ENCODE peak calls at places on chromosomes 16 and 17, in five cellular contexts. C, R, A, Q and U are unnamed samples.

GRCh38 chr17:45363498-45363897 is 46.7 kb upstream of the MAP3K14 start:
- DNase-seq in C (peak), R (no peak), A (no peak), Q (no peak), U (no peak)

GRCh38 chr16:17050468-17050867 is 420.3 kb downstream of the XYLT1 start:
- DNase-seq in C (no peak), R (no peak), A (no peak), Q (no peak), U (no peak)

GRCh38 chr17:2064980-2065785 is 10.3 kb downstream of the HIC1 start:
- DNase-seq in C (no peak), R (no peak), A (peak), Q (peak), U (no peak)

GRCh38 chr17:75288784-75289121 is 480 bp downstream of the SLC25A19 start:
- DNase-seq in C (no peak), R (peak), A (no peak), Q (no peak), U (no peak)

GRCh38 chr16:71811261-71811803 is 2.7 kb upstream of the AP1G1 start:
- DNase-seq in C (no peak), R (no peak), A (peak), Q (peak), U (no peak)

GRCh38 chr16:57538235-57538711 is 1.9 kb upstream of the CCDC102A start:
- DNase-seq in C (peak), R (no peak), A (no peak), Q (no peak), U (no peak)

GRCh38 chr16:81004646-81005353 is 1.9 kb downstream of the CMC2 start:
- DNase-seq in C (no peak), R (peak), A (peak), Q (peak), U (no peak)

GRCh38 chr16:67847064-67847861 is at the start of gene CENPT:
- DNase-seq in C (no peak), R (peak), A (peak), Q (peak), U (no peak)

GRCh38 chr16:66315210-66315825 is 51.2 kb upstream of the CDH5 start:
- DNase-seq in C (no peak), R (peak), A (peak), Q (peak), U (peak)

GRCh38 chr17:79306688-79307323 is 232.2 kb downstream of the ENGASE start:
- DNase-seq in C (no peak), R (no peak), A (no peak), Q (no peak), U (no peak)

GRCh38 chr17:38465420-38466345 is 37.4 kb downstream of the ARHGAP23 start:
- DNase-seq in C (no peak), R (no peak), A (peak), Q (peak), U (no peak)

GRCh38 chr16:62050793-62051192 is 14.6 kb upstream of the CDH8 start:
- DNase-seq in C (no peak), R (no peak), A (no peak), Q (no peak), U (no peak)

GRCh38 chr17:4082136-4082924 is 60.5 kb downstream of the ZZEF1 start:
- DNase-seq in C (no peak), R (no peak), A (no peak), Q (no peak), U (no peak)

GRCh38 chr16:77376358-77376757 is 58.5 kb downstream of the ADAMTS18 start:
- DNase-seq in C (no peak), R (no peak), A (no peak), Q (no peak), U (no peak)

GRCh38 chr16:54928016-54928356 is 2.7 kb upstream of the IRX5 start:
- DNase-seq in C (no peak), R (no peak), A (no peak), Q (peak), U (no peak)

GRCh38 chr16:83968483-83968865 is 430 bp downstream of the NECAB2 start:
- DNase-seq in C (no peak), R (no peak), A (no peak), Q (no peak), U (no peak)

GRCh38 chr16:6884002-6884401 is 448.6 kb upstream of the RBFOX1 start:
- DNase-seq in C (no peak), R (no peak), A (no peak), Q (no peak), U (no peak)

GRCh38 chr17:82357394-82357793 is 1.7 kb upstream of the TEX19 start:
- DNase-seq in C (no peak), R (no peak), A (no peak), Q (no peak), U (no peak)

GRCh38 chr16:80100846-80101451 is 439.8 kb upstream of the DYNLRB2 start:
- DNase-seq in C (no peak), R (no peak), A (no peak), Q (peak), U (no peak)

GRCh38 chr16:77897038-77897437 is 108.7 kb downstream of the VAT1L start:
- DNase-seq in C (no peak), R (no peak), A (peak), Q (no peak), U (no peak)

GRCh38 chr16:82368041-82368440 is 198.0 kb upstream of the MPHOSPH6 start:
- DNase-seq in C (no peak), R (peak), A (peak), Q (peak), U (no peak)

GRCh38 chr16:27253526-27253930 is 15.0 kb downstream of the NSMCE1 start:
- DNase-seq in C (no peak), R (no peak), A (peak), Q (peak), U (peak)

GRCh38 chr16:85687651-85688471 is 893 bp downstream of the GINS2 start:
- DNase-seq in C (no peak), R (peak), A (no peak), Q (no peak), U (no peak)

GRCh38 chr17:74749262-74750038 is 1.0 kb downstream of the NHERF1 start:
- DNase-seq in C (no peak), R (no peak), A (no peak), Q (no peak), U (no peak)

GRCh38 chr17:32568673-32569072 is 81.9 kb downstream of the CDK5R1 start:
- DNase-seq in C (no peak), R (no peak), A (no peak), Q (no peak), U (no peak)

GRCh38 chr17:62161405-62162148 is 96.5 kb upstream of the MED13 start:
- DNase-seq in C (no peak), R (no peak), A (no peak), Q (no peak), U (no peak)

GRCh38 chr17:2212328-2212981 is 91.1 kb downstream of the SMG6 start:
- DNase-seq in C (no peak), R (peak), A (peak), Q (peak), U (no peak)

GRCh38 chr17:73342549-73343167 is 30.9 kb upstream of the CDC42EP4 start:
- DNase-seq in C (no peak), R (no peak), A (peak), Q (peak), U (no peak)

GRCh38 chr16:46632778-46633733 is 11.9 kb upstream of the SHCBP1 start:
- DNase-seq in C (no peak), R (no peak), A (no peak), Q (no peak), U (no peak)

GRCh38 chr17:18987862-18988545 is 16.6 kb downstream of the FAM83G start:
- DNase-seq in C (no peak), R (no peak), A (no peak), Q (no peak), U (no peak)

GRCh38 chr17:18986541-18987229 is 17.9 kb downstream of the FAM83G start:
- DNase-seq in C (no peak), R (no peak), A (no peak), Q (no peak), U (no peak)

GRCh38 chr17:18985475-18985874 is 19.1 kb downstream of the FAM83G start:
- DNase-seq in C (no peak), R (no peak), A (no peak), Q (no peak), U (no peak)

GRCh38 chr17:18988546-18989173 is 15.9 kb downstream of the FAM83G start:
- DNase-seq in C (no peak), R (peak), A (no peak), Q (no peak), U (no peak)

DNA sequence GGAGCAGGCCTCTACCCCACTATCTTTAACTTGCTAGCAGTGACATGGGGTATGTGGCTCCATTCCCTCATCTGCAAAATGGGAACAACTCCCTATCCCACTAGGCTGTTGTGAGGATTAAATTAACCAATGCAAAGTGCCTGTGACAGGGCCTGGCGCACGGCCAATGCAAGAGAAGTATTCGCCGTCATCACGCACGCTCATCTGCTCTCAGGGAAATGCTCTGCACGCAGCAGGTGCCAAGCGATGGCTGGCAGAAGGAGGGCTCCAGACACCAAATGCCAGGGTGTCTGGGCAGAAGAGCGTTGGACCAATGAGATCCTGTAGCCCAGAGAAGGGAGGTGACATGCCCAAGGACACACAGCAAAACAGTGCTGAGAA is 17.3 kb downstream of the FAM83G start:
- DNase-seq in C (no peak), R (no peak), A (no peak), Q (no peak), U (no peak)
- H3K4me3 ChIP-seq in C (no peak), R (no peak), A (no peak), Q (no peak), U (no peak)

DNA sequence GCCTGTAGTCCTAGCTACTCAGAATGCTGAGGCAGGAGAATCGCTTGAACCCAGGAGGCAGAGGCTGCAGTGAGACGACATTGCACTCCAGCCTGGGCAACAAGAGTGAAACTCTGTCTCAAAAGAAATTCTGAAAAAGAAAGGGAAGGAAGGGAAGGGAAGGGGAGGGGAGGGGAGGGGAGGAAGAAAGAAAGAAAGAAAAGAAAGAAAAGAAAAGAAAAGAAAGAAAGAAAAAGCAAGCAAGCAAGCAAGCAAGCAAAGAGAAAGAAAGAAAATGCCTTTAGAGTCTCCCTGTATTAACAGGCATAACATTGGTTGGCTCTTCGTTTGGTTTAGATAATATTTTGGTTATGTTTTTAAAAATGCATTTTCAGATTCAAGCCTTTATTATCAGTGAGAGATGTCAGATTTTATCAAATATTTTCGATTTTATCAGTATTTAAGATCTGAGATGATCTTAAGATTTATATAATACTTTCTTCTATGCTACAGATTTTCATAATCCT is 281.1 kb downstream of the NPIPA8 start:
- DNase-seq in C (no peak), R (no peak), A (no peak), Q (no peak), U (no peak)
- TF ChIP-seq CTCF in C (no peak), R (no peak), A (no peak), Q (no peak), U (no peak)

DNA sequence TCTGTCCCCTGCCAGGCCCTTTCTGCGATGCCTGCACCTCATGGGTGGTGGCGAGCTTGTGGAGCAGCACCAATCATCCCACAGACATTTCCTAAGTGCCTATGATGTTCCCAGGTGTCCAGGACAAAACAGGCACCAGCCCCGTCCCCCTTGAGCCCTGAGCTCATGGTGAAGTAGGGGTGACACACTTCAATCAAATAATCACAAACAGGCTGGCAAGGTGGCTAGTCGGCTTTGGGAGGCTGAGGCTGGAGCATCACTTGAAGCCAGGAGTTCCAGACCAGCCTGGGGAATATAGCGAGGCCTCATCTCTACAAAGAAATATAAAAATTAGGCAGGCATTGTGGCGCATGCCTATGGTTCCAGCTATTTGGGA is 748 bp upstream of the PRSS8 start:
- DNase-seq in C (no peak), R (no peak), A (no peak), Q (no peak), U (no peak)
- H3K4me3 ChIP-seq in C (no peak), R (no peak), A (no peak), Q (no peak), U (no peak)

GRCh38 chr17:14737984-14738651 is 437.2 kb downstream of the HS3ST3B1 start:
- DNase-seq in C (peak), R (no peak), A (peak), Q (peak), U (peak)
- TF ChIP-seq CTCF in C (peak), R (no peak), A (peak), Q (peak), U (peak)

DNA sequence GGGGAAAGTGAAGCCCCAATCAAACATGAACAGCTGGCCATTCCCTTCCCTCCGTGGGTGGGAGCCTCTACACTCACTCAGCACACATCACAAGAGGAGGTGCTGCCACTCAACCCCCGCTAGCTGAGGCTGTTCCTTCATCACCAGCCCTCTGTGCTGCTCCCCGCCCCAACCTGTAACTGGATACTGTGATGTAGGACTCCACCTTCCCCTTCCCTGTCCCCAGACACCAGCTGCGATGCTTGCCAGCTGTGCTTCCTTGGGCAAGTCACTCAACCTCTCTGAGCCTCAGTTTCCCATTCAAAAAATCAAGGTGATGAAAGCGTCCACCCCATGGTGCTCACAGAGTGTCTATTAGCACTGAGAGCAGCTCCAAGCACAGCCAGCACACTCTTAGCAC is 273.2 kb downstream of the MRTFB start:
- DNase-seq in C (no peak), R (no peak), A (peak), Q (no peak), U (no peak)
- H3K4me3 ChIP-seq in C (no peak), R (no peak), A (no peak), Q (no peak), U (no peak)

GRCh38 chr17:17987187-17987896 is 14.7 kb downstream of the DRC3 start:
- DNase-seq in C (no peak), R (no peak), A (no peak), Q (no peak), U (no peak)
- TF ChIP-seq CTCF in C (no peak), R (no peak), A (no peak), Q (no peak), U (no peak)

GRCh38 chr16:22813946-22814325 is at the start of gene HS3ST2:
- DNase-seq in C (no peak), R (peak), A (no peak), Q (peak), U (no peak)
- H3K4me3 ChIP-seq in C (peak), R (no peak), A (no peak), Q (no peak), U (peak)

GRCh38 chr17:40615989-40616476 is 31.6 kb downstream of the SMARCE1 start:
- DNase-seq in C (no peak), R (no peak), A (no peak), Q (no peak), U (no peak)

GRCh38 chr17:40614431-40615294 is 33.0 kb downstream of the SMARCE1 start:
- DNase-seq in C (no peak), R (no peak), A (no peak), Q (no peak), U (no peak)

GRCh38 chr17:40616592-40616991 is 31.0 kb downstream of the SMARCE1 start:
- DNase-seq in C (no peak), R (no peak), A (no peak), Q (no peak), U (no peak)

GRCh38 chr17:40613755-40614154 is 33.9 kb downstream of the SMARCE1 start:
- DNase-seq in C (no peak), R (no peak), A (no peak), Q (no peak), U (no peak)

DNA sequence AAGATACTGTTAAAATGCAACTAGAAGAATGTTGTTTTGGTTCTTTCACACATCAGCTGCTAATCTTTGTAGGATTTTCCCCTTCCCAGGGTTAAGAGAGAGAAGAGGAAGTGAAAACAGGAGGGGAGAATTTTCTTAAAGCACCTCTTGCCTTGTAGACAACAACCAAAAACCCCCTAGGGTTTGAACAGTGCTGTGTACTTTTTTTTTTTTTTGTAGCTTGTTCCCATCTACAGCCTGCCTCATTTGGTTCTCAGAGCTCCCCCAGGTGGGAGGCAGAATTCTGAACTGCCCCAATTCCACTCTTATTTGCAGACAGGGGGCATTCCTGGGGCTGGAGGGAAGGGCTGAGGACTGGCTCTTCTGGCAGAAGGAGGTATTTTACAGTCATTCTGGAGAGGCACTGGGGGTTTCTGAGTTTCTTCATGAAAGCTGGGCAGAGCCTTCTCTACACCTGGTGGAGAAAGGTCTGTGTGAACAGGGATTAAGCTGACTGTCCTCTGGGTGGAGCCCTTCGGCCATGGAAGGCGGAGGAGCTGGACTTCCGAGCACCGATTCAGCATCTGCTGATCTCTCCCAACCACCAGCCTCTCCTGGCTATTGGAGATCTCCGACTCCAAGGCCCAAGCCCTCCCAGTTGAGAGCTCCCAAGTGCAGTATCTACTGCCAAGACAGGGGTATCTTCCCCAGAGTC is 32.2 kb downstream of the SMARCE1 start:
- DNase-seq in C (peak), R (peak), A (peak), Q (peak), U (no peak)
- TF ChIP-seq CTCF in C (no peak), R (no peak), A (peak), Q (peak), U (peak)